ENCODE peak calls at places on chromosomes 16 and 17, in six cellular contexts. E is lung, X is endodermal cell, I is adrenal gland, Z is mammary epithelial cell, N is colonic mucosa. D is an unnamed sample.

GRCh38 chr17:43033947-43034622 is 9.1 kb downstream of the RND2 start:
- DNase-seq in E (no peak), X (peak; percentile 81), I (no peak), Z (no peak), N (no peak), D (no peak)

GRCh38 chr16:78210305-78210704 is 110.9 kb downstream of the WWOX start:
- DNase-seq in E (no peak), X (peak; percentile 52), I (no peak), Z (peak; percentile 89), N (no peak), D (no peak)

GRCh38 chr17:72466199-72466598 is 345.4 kb downstream of the SOX9 start:
- DNase-seq in E (peak; percentile 35), X (no peak), I (no peak), Z (peak; percentile 95), N (peak; percentile 63), D (no peak)

GRCh38 chr17:50825188-50825587 is 10.2 kb upstream of the WFIKKN2 start:
- DNase-seq in E (no peak), X (no peak), I (no peak), Z (no peak), N (no peak), D (no peak)

GRCh38 chr16:68948230-68948910 is 105.0 kb downstream of the TANGO6 start:
- DNase-seq in E (no peak), X (no peak), I (no peak), Z (no peak), N (no peak), D (no peak)

GRCh38 chr17:82334622-82335394 is 1.2 kb upstream of the SECTM1 start:
- DNase-seq in E (no peak), X (no peak), I (no peak), Z (peak; percentile 37), N (no peak), D (no peak)

GRCh38 chr17:35890774-35891155 is 10.6 kb upstream of the CCL5 start:
- DNase-seq in E (peak; percentile 29), X (peak; percentile 69), I (no peak), Z (no peak), N (peak; percentile 34), D (peak; percentile 32)

GRCh38 chr17:4162775-4163498 is 19.9 kb downstream of the CYB5D2 start:
- DNase-seq in E (no peak), X (no peak), I (no peak), Z (no peak), N (no peak), D (no peak)

GRCh38 chr17:75872434-75873351 is 5.7 kb downstream of the TRIM47 start:
- DNase-seq in E (peak; percentile 71), X (peak; percentile 76), I (peak; percentile 67), Z (peak; percentile 86), N (peak; percentile 87), D (peak; percentile 51)

GRCh38 chr17:8807070-8807550 is 7.9 kb upstream of the MFSD6L start:
- DNase-seq in E (no peak), X (peak; percentile 51), I (no peak), Z (no peak), N (no peak), D (no peak)

GRCh38 chr17:64534187-64534586 is 27.4 kb downstream of the CEP95 start:
- DNase-seq in E (no peak), X (no peak), I (no peak), Z (no peak), N (no peak), D (no peak)

GRCh38 chr17:27180322-27180721 is 113.6 kb upstream of the WSB1 start:
- DNase-seq in E (no peak), X (no peak), I (no peak), Z (no peak), N (no peak), D (no peak)

GRCh38 chr17:17812211-17813054 is 24.4 kb downstream of the SREBF1 start:
- DNase-seq in E (peak; percentile 72), X (peak; percentile 98), I (peak; percentile 79), Z (peak; percentile 59), N (peak; percentile 73), D (peak; percentile 87)

GRCh38 chr16:25198021-25198420 is 18.7 kb upstream of the AQP8 start:
- DNase-seq in E (no peak), X (no peak), I (no peak), Z (peak; percentile 65), N (no peak), D (no peak)

GRCh38 chr16:70746708-70747424 is 54.1 kb downstream of the VAC14 start:
- DNase-seq in E (peak; percentile 88), X (no peak), I (peak; percentile 62), Z (peak; percentile 78), N (peak; percentile 89), D (no peak)

GRCh38 chr17:36816889-36817288 is 120.4 kb upstream of the LHX1 start:
- DNase-seq in E (no peak), X (no peak), I (no peak), Z (no peak), N (no peak), D (no peak)

GRCh38 chr17:69103557-69104233 is 38.0 kb downstream of the ABCA6 start:
- DNase-seq in E (no peak), X (no peak), I (no peak), Z (no peak), N (no peak), D (no peak)

GRCh38 chr16:14109782-14110727 is 38.9 kb downstream of the MRTFB start:
- DNase-seq in E (no peak), X (no peak), I (no peak), Z (no peak), N (no peak), D (no peak)

GRCh38 chr17:42779304-42779941 is 987 bp upstream of the WNK4 start:
- DNase-seq in E (no peak), X (no peak), I (no peak), Z (no peak), N (peak; percentile 55), D (no peak)

GRCh38 chr17:1039511-1040215 is 42.7 kb downstream of the TIMM22 start:
- DNase-seq in E (peak; percentile 63), X (peak; percentile 74), I (peak; percentile 78), Z (no peak), N (peak; percentile 45), D (no peak)

GRCh38 chr16:77660311-77660710 is 62.0 kb upstream of the NUDT7 start:
- DNase-seq in E (no peak), X (peak; percentile 63), I (no peak), Z (peak; percentile 33), N (no peak), D (no peak)

GRCh38 chr17:81241648-81242420 is 2.7 kb downstream of the NDUFAF8 start:
- DNase-seq in E (peak; percentile 50), X (peak; percentile 97), I (no peak), Z (no peak), N (no peak), D (peak; percentile 61)

GRCh38 chr16:31071861-31072260 is 2.2 kb downstream of the ZNF668 start:
- DNase-seq in E (no peak), X (no peak), I (no peak), Z (peak; percentile 12), N (no peak), D (no peak)

GRCh38 chr17:46205975-46206374 is 12.7 kb upstream of the KANSL1 start:
- DNase-seq in E (no peak), X (no peak), I (no peak), Z (no peak), N (no peak), D (no peak)

GRCh38 chr16:56645838-56646237 is 5.8 kb upstream of the MT1B start:
- DNase-seq in E (no peak), X (no peak), I (no peak), Z (no peak), N (no peak), D (no peak)
- H3K27me3 ChIP-seq in E (no peaks in the 10 kb centered on the region), X (peaks cover 100% of the 10 kb centered on the region), I (no peaks in the 10 kb centered on the region), Z (no peaks in the 10 kb centered on the region), N (no peaks in the 10 kb centered on the region), D (no peaks in the 10 kb centered on the region)

DNA sequence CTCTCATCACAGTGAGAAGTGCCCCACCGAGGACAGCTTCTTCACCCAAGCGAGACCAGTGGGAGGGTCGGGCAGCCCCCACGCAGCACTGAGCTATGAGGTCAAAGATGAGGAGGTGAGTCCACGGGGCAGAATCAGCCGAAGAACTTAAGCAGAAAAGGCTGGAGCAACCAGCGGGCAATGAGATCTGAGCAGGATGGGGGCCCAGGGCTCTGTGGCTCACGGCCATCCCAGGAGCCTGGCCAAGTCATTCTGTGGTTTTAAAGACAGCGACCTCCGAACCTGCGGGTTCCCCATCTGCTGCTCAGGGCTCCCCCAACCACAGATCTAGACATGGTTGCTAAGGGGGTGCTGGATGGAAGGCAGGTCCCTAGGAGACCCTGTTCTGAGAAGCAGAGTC is 202.6 kb downstream of the RBFOX3 start:
- DNase-seq in E (no peak), X (no peak), I (no peak), Z (no peak), N (no peak), D (no peak)
- H3K27me3 ChIP-seq in E (no peaks in the 10 kb centered on the region), X (no peaks in the 10 kb centered on the region), I (no peaks in the 10 kb centered on the region), Z (peaks cover 2% of the 10 kb centered on the region), N (peaks cover 4% of the 10 kb centered on the region), D (no peaks in the 10 kb centered on the region)

DNA sequence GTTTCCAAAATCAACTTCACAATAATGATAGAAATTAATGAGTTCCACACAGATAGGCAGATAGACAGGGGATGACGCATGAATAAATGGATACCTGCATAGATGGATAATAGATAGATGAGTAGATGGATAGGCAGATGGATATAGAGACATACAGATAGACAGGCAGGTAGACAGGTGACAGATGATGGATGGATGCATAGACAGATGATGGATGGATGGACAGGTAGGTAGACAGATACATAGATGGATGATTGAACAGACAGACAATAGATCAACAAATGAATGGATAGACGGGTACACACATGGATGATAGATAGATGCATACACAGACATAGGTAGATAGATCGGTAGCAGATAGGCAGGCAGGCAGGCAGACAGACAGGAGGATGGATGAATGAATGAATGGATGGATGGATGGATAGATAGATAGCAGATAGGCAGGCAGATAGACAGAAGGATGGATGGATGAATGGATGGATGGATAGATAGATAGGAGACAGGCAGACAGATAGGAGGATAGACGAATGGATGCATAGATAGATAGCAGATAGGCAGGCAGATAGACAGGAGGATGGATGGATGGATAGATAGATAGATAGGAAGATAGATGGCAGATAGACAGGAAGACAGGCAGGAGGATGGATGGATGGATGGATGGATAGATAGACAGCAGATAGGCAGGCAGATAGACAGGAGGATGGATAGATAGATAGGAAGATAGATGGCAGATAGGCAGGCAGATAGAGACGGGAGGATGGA is 142.5 kb downstream of the RBFOX3 start:
- DNase-seq in E (no peak), X (no peak), I (no peak), Z (no peak), N (no peak), D (no peak)
- H3K27me3 ChIP-seq in E (peaks cover 5% of the 10 kb centered on the region), X (peaks cover 5% of the 10 kb centered on the region), I (no peaks in the 10 kb centered on the region), Z (no peaks in the 10 kb centered on the region), N (no peaks in the 10 kb centered on the region), D (no peaks in the 10 kb centered on the region)

GRCh38 chr17:49224198-49224996 is 6.2 kb downstream of the PHOSPHO1 start:
- DNase-seq in E (no peak), X (peak; percentile 92), I (no peak), Z (no peak), N (no peak), D (peak; percentile 35)
- H3K27me3 ChIP-seq in E (no peaks in the 10 kb centered on the region), X (peaks cover 59% of the 10 kb centered on the region), I (peaks cover 26% of the 10 kb centered on the region), Z (peaks cover 18% of the 10 kb centered on the region), N (peaks cover 20% of the 10 kb centered on the region), D (no peaks in the 10 kb centered on the region)

GRCh38 chr16:19415918-19416317 is 1.8 kb upstream of the TMC5 start:
- DNase-seq in E (no peak), X (no peak), I (no peak), Z (no peak), N (no peak), D (no peak)
- H3K27me3 ChIP-seq in E (no peaks in the 10 kb centered on the region), X (peaks cover 12% of the 10 kb centered on the region), I (peaks cover 19% of the 10 kb centered on the region), Z (peaks cover 3% of the 10 kb centered on the region), N (peaks cover under 1% of the 10 kb centered on the region), D (peaks cover 4% of the 10 kb centered on the region)

D was measured in CD8-positive, alpha-beta T cell.